ENCODE peak calls at places on chromosomes 6 and 20, in eight cellular contexts. One of them, this sample, is unnamed.

GRCh38 chr20:20241966-20242365 is 125.9 kb upstream of the INSM1 start:
- DNase-seq in prostate gland: no peak
- DNase-seq in HCT116: no peak
- DNase-seq in GM23338: no peak
- DNase-seq in HepG2: no peak
- DNase-seq in stomach: no peak
- DNase-seq in upper lobe of left lung: no peak
- DNase-seq in transverse colon: no peak
- DNase-seq in this sample: no peak

GRCh38 chr6:43303751-43304331 is 4.8 kb downstream of the CRIP3 start:
- DNase-seq in transverse colon: no peak
- DNase-seq in GM23338: no peak
- DNase-seq in HepG2: no peak
- DNase-seq in upper lobe of left lung: peak
- DNase-seq in prostate gland: no peak
- DNase-seq in HCT116: no peak
- DNase-seq in stomach: no peak
- DNase-seq in this sample: no peak

GRCh38 chr6:100504786-100505737 is 40.3 kb upstream of the SIM1 start:
- DNase-seq in HCT116: peak
- DNase-seq in GM23338: peak
- DNase-seq in HepG2: no peak
- DNase-seq in transverse colon: no peak
- DNase-seq in stomach: no peak
- DNase-seq in upper lobe of left lung: no peak
- DNase-seq in prostate gland: no peak
- DNase-seq in this sample: no peak

GRCh38 chr20:56778765-56779195 is 149.7 kb downstream of the TFAP2C start:
- DNase-seq in HCT116: no peak
- DNase-seq in transverse colon: no peak
- DNase-seq in GM23338: peak
- DNase-seq in prostate gland: peak
- DNase-seq in HepG2: no peak
- DNase-seq in stomach: no peak
- DNase-seq in upper lobe of left lung: no peak
- DNase-seq in this sample: no peak

GRCh38 chr20:12594410-12595130 is 414.2 kb upstream of the SPTLC3 start:
- DNase-seq in HepG2: peak
- DNase-seq in stomach: no peak
- DNase-seq in prostate gland: no peak
- DNase-seq in HCT116: no peak
- DNase-seq in transverse colon: no peak
- DNase-seq in upper lobe of left lung: no peak
- DNase-seq in GM23338: peak
- DNase-seq in this sample: no peak

GRCh38 chr6:43990627-43991619 is 136.3 kb downstream of the MRPL14 start:
- DNase-seq in prostate gland: no peak
- DNase-seq in HepG2: peak
- DNase-seq in stomach: no peak
- DNase-seq in GM23338: no peak
- DNase-seq in transverse colon: peak
- DNase-seq in upper lobe of left lung: no peak
- DNase-seq in HCT116: no peak
- DNase-seq in this sample: no peak

GRCh38 chr20:51760905-51761544 is 7.2 kb downstream of the ATP9A start:
- DNase-seq in upper lobe of left lung: no peak
- DNase-seq in GM23338: peak
- DNase-seq in stomach: no peak
- DNase-seq in transverse colon: no peak
- DNase-seq in prostate gland: no peak
- DNase-seq in HepG2: peak
- DNase-seq in HCT116: no peak
- DNase-seq in this sample: no peak

GRCh38 chr6:91786474-91787184 is 1199.8 kb upstream of the MAP3K7 start:
- DNase-seq in GM23338: peak
- DNase-seq in upper lobe of left lung: no peak
- DNase-seq in prostate gland: no peak
- DNase-seq in transverse colon: no peak
- DNase-seq in HCT116: no peak
- DNase-seq in stomach: no peak
- DNase-seq in HepG2: no peak
- DNase-seq in this sample: no peak

GRCh38 chr6:161374971-161375873 is 101.4 kb upstream of the AGPAT4 start:
- DNase-seq in prostate gland: peak
- DNase-seq in HCT116: no peak
- DNase-seq in upper lobe of left lung: peak
- DNase-seq in stomach: peak
- DNase-seq in GM23338: peak
- DNase-seq in transverse colon: peak
- DNase-seq in HepG2: peak
- DNase-seq in this sample: no peak

GRCh38 chr20:38217791-38218565 is 42.6 kb downstream of the KIAA1755 start:
- DNase-seq in transverse colon: peak
- DNase-seq in upper lobe of left lung: no peak
- DNase-seq in HepG2: peak
- DNase-seq in HCT116: peak
- DNase-seq in GM23338: peak
- DNase-seq in prostate gland: no peak
- DNase-seq in stomach: no peak
- DNase-seq in this sample: no peak

GRCh38 chr6:68975064-68975463 is 340.0 kb downstream of the ADGRB3 start:
- DNase-seq in prostate gland: no peak
- DNase-seq in stomach: no peak
- DNase-seq in HCT116: no peak
- DNase-seq in transverse colon: no peak
- DNase-seq in HepG2: no peak
- DNase-seq in upper lobe of left lung: no peak
- DNase-seq in GM23338: peak
- DNase-seq in this sample: no peak

GRCh38 chr20:22559711-22560305 is 24.6 kb downstream of the FOXA2 start:
- DNase-seq in prostate gland: no peak
- DNase-seq in upper lobe of left lung: no peak
- DNase-seq in GM23338: no peak
- DNase-seq in HepG2: no peak
- DNase-seq in stomach: no peak
- DNase-seq in transverse colon: no peak
- DNase-seq in HCT116: no peak
- DNase-seq in this sample: no peak

GRCh38 chr20:22562620-22563019 is 21.8 kb downstream of the FOXA2 start:
- DNase-seq in GM23338: no peak
- DNase-seq in stomach: no peak
- DNase-seq in HepG2: no peak
- DNase-seq in transverse colon: no peak
- DNase-seq in HCT116: no peak
- DNase-seq in prostate gland: no peak
- DNase-seq in upper lobe of left lung: no peak
- DNase-seq in this sample: no peak

GRCh38 chr20:22560817-22561216 is 23.6 kb downstream of the FOXA2 start:
- DNase-seq in transverse colon: no peak
- DNase-seq in HCT116: no peak
- DNase-seq in prostate gland: no peak
- DNase-seq in stomach: no peak
- DNase-seq in HepG2: no peak
- DNase-seq in GM23338: peak
- DNase-seq in upper lobe of left lung: peak
- DNase-seq in this sample: no peak

GRCh38 chr20:22561965-22562581 is 22.3 kb downstream of the FOXA2 start:
- DNase-seq in HepG2: no peak
- DNase-seq in stomach: no peak
- DNase-seq in HCT116: no peak
- DNase-seq in GM23338: no peak
- DNase-seq in upper lobe of left lung: no peak
- DNase-seq in transverse colon: no peak
- DNase-seq in prostate gland: no peak
- DNase-seq in this sample: no peak

GRCh38 chr20:22563062-22563965 is 21.1 kb downstream of the FOXA2 start:
- DNase-seq in GM23338: no peak
- DNase-seq in HCT116: no peak
- DNase-seq in stomach: no peak
- DNase-seq in transverse colon: no peak
- DNase-seq in prostate gland: no peak
- DNase-seq in upper lobe of left lung: no peak
- DNase-seq in HepG2: no peak
- DNase-seq in this sample: no peak
- H3K4me3 ChIP-seq in GM23338: no peak
- H3K4me3 ChIP-seq in HCT116: no peak
- H3K4me3 ChIP-seq in stomach: no peak
- H3K4me3 ChIP-seq in transverse colon: no peak
- H3K4me3 ChIP-seq in prostate gland: no peak
- H3K4me3 ChIP-seq in upper lobe of left lung: no peak
- H3K4me3 ChIP-seq in HepG2: no peak
- H3K4me3 ChIP-seq in this sample: no peak

GRCh38 chr6:140009286-140009685 is 634.8 kb upstream of the CITED2 start:
- DNase-seq in HepG2: no peak
- DNase-seq in prostate gland: no peak
- DNase-seq in GM23338: no peak
- DNase-seq in HCT116: no peak
- DNase-seq in stomach: no peak
- DNase-seq in transverse colon: no peak
- DNase-seq in upper lobe of left lung: no peak
- DNase-seq in this sample: no peak

GRCh38 chr6:140012146-140012545 is 637.7 kb upstream of the CITED2 start:
- DNase-seq in GM23338: no peak
- DNase-seq in HepG2: no peak
- DNase-seq in upper lobe of left lung: no peak
- DNase-seq in prostate gland: no peak
- DNase-seq in stomach: no peak
- DNase-seq in HCT116: no peak
- DNase-seq in transverse colon: no peak
- DNase-seq in this sample: no peak

GRCh38 chr6:140007525-140007924 is 633.1 kb upstream of the CITED2 start:
- DNase-seq in HCT116: no peak
- DNase-seq in GM23338: no peak
- DNase-seq in HepG2: no peak
- DNase-seq in stomach: no peak
- DNase-seq in transverse colon: no peak
- DNase-seq in upper lobe of left lung: no peak
- DNase-seq in prostate gland: no peak
- DNase-seq in this sample: no peak

GRCh38 chr6:140017470-140017869 is 643.0 kb upstream of the CITED2 start:
- DNase-seq in stomach: no peak
- DNase-seq in transverse colon: no peak
- DNase-seq in HepG2: no peak
- DNase-seq in upper lobe of left lung: no peak
- DNase-seq in prostate gland: no peak
- DNase-seq in GM23338: no peak
- DNase-seq in HCT116: no peak
- DNase-seq in this sample: no peak

GRCh38 chr6:140011537-140011936 is 637.1 kb upstream of the CITED2 start:
- DNase-seq in HepG2: peak
- DNase-seq in prostate gland: no peak
- DNase-seq in upper lobe of left lung: no peak
- DNase-seq in transverse colon: no peak
- DNase-seq in HCT116: no peak
- DNase-seq in stomach: no peak
- DNase-seq in GM23338: no peak
- DNase-seq in this sample: no peak
- H3K27ac ChIP-seq in HepG2: no peak
- H3K27ac ChIP-seq in prostate gland: no peak
- H3K27ac ChIP-seq in upper lobe of left lung: no peak
- H3K27ac ChIP-seq in transverse colon: no peak
- H3K27ac ChIP-seq in HCT116: no peak
- H3K27ac ChIP-seq in stomach: peak
- H3K27ac ChIP-seq in GM23338: no peak
- H3K27ac ChIP-seq in this sample: no peak

GRCh38 chr6:7261030-7261841 is 51.8 kb downstream of the SSR1 start:
- DNase-seq in HepG2: peak
- DNase-seq in upper lobe of left lung: peak
- DNase-seq in GM23338: peak
- DNase-seq in HCT116: peak
- DNase-seq in transverse colon: peak
- DNase-seq in stomach: peak
- DNase-seq in prostate gland: peak
- DNase-seq in this sample: no peak
- TF ChIP-seq POLR2AphosphoS5 in HepG2: peak
- TF ChIP-seq POLR2AphosphoS5 in upper lobe of left lung: peak
- TF ChIP-seq POLR2AphosphoS5 in GM23338: peak
- TF ChIP-seq POLR2AphosphoS5 in HCT116: peak
- TF ChIP-seq POLR2AphosphoS5 in transverse colon: peak
- TF ChIP-seq POLR2AphosphoS5 in stomach: peak
- TF ChIP-seq POLR2AphosphoS5 in prostate gland: peak
- TF ChIP-seq POLR2AphosphoS5 in this sample: no peak

GRCh38 chr6:142844065-142844755 is 100.8 kb downstream of the HIVEP2 start:
- DNase-seq in upper lobe of left lung: no peak
- DNase-seq in prostate gland: no peak
- DNase-seq in HepG2: no peak
- DNase-seq in stomach: no peak
- DNase-seq in GM23338: no peak
- DNase-seq in transverse colon: no peak
- DNase-seq in HCT116: no peak
- DNase-seq in this sample: no peak

GRCh38 chr6:142845143-142845571 is 99.8 kb downstream of the HIVEP2 start:
- DNase-seq in prostate gland: no peak
- DNase-seq in HepG2: no peak
- DNase-seq in GM23338: no peak
- DNase-seq in HCT116: no peak
- DNase-seq in transverse colon: no peak
- DNase-seq in stomach: no peak
- DNase-seq in upper lobe of left lung: no peak
- DNase-seq in this sample: no peak

GRCh38 chr6:142841915-142842314 is 103.1 kb downstream of the HIVEP2 start:
- DNase-seq in prostate gland: no peak
- DNase-seq in GM23338: peak
- DNase-seq in upper lobe of left lung: no peak
- DNase-seq in HCT116: no peak
- DNase-seq in stomach: no peak
- DNase-seq in HepG2: no peak
- DNase-seq in transverse colon: no peak
- DNase-seq in this sample: no peak

GRCh38 chr6:142842423-142843261 is 102.3 kb downstream of the HIVEP2 start:
- DNase-seq in upper lobe of left lung: no peak
- DNase-seq in GM23338: no peak
- DNase-seq in prostate gland: no peak
- DNase-seq in stomach: no peak
- DNase-seq in HepG2: peak
- DNase-seq in transverse colon: no peak
- DNase-seq in HCT116: no peak
- DNase-seq in this sample: no peak

DNA sequence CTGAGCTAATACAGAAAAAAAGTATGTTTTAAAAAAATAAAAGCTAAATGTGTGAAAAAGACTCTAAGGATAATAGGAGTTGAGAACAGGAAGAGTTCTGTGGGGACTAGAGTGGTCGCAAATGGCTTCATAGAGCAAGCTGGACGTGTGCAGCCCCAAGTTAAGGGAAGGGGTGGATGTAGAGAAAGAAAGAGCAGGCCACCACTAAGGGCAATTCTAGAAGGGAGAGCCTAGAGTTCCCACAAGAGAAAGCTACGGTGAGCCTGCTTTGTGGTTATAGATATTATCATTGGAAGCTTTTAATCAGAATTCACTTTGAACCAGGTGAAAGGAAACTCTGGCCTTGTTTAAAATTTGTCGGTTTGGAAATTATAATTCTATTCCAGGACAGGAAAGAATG is 101.6 kb downstream of the HIVEP2 start:
- DNase-seq in stomach: no peak
- DNase-seq in transverse colon: no peak
- DNase-seq in GM23338: no peak
- DNase-seq in HepG2: no peak
- DNase-seq in prostate gland: no peak
- DNase-seq in HCT116: no peak
- DNase-seq in upper lobe of left lung: no peak
- DNase-seq in this sample: no peak
- H3K4me3 ChIP-seq in stomach: no peak
- H3K4me3 ChIP-seq in transverse colon: no peak
- H3K4me3 ChIP-seq in GM23338: no peak
- H3K4me3 ChIP-seq in HepG2: no peak
- H3K4me3 ChIP-seq in prostate gland: no peak
- H3K4me3 ChIP-seq in HCT116: no peak
- H3K4me3 ChIP-seq in upper lobe of left lung: no peak
- H3K4me3 ChIP-seq in this sample: peak

This sample was measured in SK-N-MC.